ENCODE peak calls at places on chromosomes 2 and 18, in six cellular contexts. C, Y, Q, N, H and K are unnamed samples.

GRCh38 chr2:63590621-63591408 is 2.1 kb downstream of the MDH1 start:
- DNase-seq in N (no peak), Q (no peak), C (no peak), H (peak; percentile 24), Y (no peak), K (no peak)

GRCh38 chr2:64463784-64464183 is 9.8 kb downstream of the LGALSL start:
- DNase-seq in H (peak; percentile 28), Q (no peak), C (no peak), N (no peak), Y (no peak), K (peak; percentile 61)

GRCh38 chr18:73549236-73549635 is 598.4 kb downstream of the FBXO15 start:
- DNase-seq in N (no peak), Q (no peak), C (no peak), H (no peak), Y (no peak), K (peak; percentile 1)

GRCh38 chr2:85066874-85067351 is 66.3 kb upstream of the TCF7L1 start:
- DNase-seq in Q (peak; percentile 80), Y (peak; percentile 90), H (peak; percentile 86), N (peak; percentile 68), C (peak; percentile 95), K (peak; percentile 84)

GRCh38 chr2:240296104-240296406 is 139.4 kb upstream of the GPC1 start:
- DNase-seq in H (no peak), Y (no peak), N (no peak), C (no peak), Q (no peak), K (no peak)

GRCh38 chr18:9926977-9927376 is 13.2 kb downstream of the VAPA start:
- DNase-seq in Y (no peak), H (no peak), Q (no peak), C (no peak), N (no peak), K (no peak)

GRCh38 chr18:10424576-10425314 is 29.7 kb upstream of the APCDD1 start:
- DNase-seq in H (peak; percentile 33), N (no peak), Y (no peak), Q (no peak), C (no peak), K (no peak)

GRCh38 chr2:102460467-102460866 is 12.6 kb upstream of the SLC9A4 start:
- DNase-seq in Q (no peak), C (no peak), N (no peak), H (no peak), Y (no peak), K (no peak)

GRCh38 chr2:1974391-1974790 is 230.1 kb upstream of the PXDN start:
- DNase-seq in H (no peak), C (no peak), Y (no peak), N (no peak), Q (no peak), K (no peak)

GRCh38 chr18:8479826-8480225 is 129.4 kb upstream of the RAB12 start:
- DNase-seq in N (no peak), H (no peak), C (no peak), Y (no peak), Q (no peak), K (no peak)

GRCh38 chr2:42558827-42559226 is 9.6 kb upstream of the MTA3 start:
- DNase-seq in Q (no peak), C (no peak), Y (no peak), H (no peak), N (peak; percentile 79), K (no peak)

GRCh38 chr2:70918016-70918415 is 17.7 kb upstream of the ATP6V1B1 start:
- DNase-seq in Y (peak; percentile 17), C (peak; percentile 40), N (no peak), Q (no peak), H (no peak), K (no peak)

GRCh38 chr2:58521803-58522602 is 280.9 kb upstream of the FANCL start:
- DNase-seq in N (no peak), H (no peak), C (no peak), Y (no peak), Q (no peak), K (no peak)

GRCh38 chr2:14557921-14558320 is 74.6 kb upstream of the LRATD1 start:
- DNase-seq in N (no peak), Q (no peak), H (no peak), C (no peak), Y (no peak), K (no peak)

GRCh38 chr2:39593439-39594393 is 72.0 kb upstream of the TMEM178A start:
- DNase-seq in H (peak; percentile 77), Q (peak; percentile 40), N (peak; percentile 32), C (no peak), Y (peak; percentile 76), K (peak; percentile 88)

GRCh38 chr2:144886847-144887246 is 366.9 kb upstream of the ZEB2 start:
- DNase-seq in N (no peak), Q (no peak), H (no peak), C (no peak), Y (no peak), K (no peak)

GRCh38 chr2:228433706-228434105 is 252.2 kb upstream of the SPHKAP start:
- DNase-seq in H (no peak), N (no peak), C (no peak), Y (no peak), Q (no peak), K (no peak)

GRCh38 chr2:129092871-129093385 is 774.3 kb upstream of the HS6ST1 start:
- DNase-seq in N (no peak), Q (no peak), C (no peak), Y (no peak), H (no peak), K (no peak)

DNA sequence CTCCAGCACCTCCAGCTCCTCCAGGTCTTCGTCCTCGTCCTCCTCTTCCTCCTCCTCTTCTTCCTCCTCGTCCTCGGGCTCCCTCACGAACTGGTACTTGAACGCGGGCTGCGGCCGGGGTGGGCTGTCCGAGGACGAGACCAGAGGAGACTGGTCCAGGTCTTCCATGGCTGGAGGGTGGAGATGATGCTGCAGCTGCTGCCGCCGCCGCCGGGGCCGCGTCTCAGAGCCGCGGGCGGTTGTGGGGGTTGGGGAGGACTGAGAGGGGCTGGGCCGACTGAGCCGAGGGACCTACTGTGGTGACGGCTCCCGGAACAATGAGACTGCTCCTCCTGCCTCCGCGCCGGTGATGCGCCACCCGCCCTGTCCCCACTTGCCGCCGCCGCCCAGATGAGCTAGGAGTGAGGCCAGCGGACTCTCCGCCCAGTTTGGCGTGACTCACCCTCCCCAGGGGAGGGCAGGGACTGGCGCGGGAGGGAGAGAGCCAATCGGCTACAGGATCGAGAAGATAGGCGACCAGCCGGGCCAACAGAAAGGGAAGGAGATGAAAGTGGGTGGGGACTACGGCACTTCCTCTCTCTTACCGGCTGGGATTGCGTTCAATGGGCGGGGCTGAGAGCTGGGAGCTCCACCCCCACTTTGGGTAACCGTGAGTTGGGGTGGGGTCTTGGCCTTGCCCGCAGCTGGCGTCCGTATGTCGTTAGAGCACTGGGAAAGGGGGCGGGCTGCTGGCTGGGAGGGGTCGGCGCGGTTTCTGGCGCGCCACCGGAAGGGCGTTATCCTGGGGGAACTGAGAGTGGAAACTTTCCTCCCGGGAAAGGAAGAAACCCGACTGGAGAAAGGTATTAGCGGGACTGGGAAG is at the start of gene RTN4:
- DNase-seq in N (peak; percentile 100), Y (peak; percentile 100), C (peak; percentile 97), H (peak; percentile 100), Q (peak; percentile 99), K (peak; percentile 100)
- H3K18ac ChIP-seq in N (peak within 1 kb of the TSS; percentile 92), Y (peak within 1 kb of the TSS; percentile 92), C (peak within 1 kb of the TSS; percentile 95), H (peak within 1 kb of the TSS; percentile 100), Q (peak within 1 kb of the TSS; percentile 99), K (peak within 1 kb of the TSS; percentile 75)

GRCh38 chr2:188919824-188920223 is 54.3 kb upstream of the COL3A1 start:
- DNase-seq in C (no peak), N (no peak), H (no peak), Y (no peak), Q (no peak), K (no peak)
- H4K91ac ChIP-seq in C (no peak overlapping the region), N (no peak overlapping the region), H (no peak overlapping the region), Y (no peak overlapping the region), Q (no peak overlapping the region), K (no peak overlapping the region)

DNA sequence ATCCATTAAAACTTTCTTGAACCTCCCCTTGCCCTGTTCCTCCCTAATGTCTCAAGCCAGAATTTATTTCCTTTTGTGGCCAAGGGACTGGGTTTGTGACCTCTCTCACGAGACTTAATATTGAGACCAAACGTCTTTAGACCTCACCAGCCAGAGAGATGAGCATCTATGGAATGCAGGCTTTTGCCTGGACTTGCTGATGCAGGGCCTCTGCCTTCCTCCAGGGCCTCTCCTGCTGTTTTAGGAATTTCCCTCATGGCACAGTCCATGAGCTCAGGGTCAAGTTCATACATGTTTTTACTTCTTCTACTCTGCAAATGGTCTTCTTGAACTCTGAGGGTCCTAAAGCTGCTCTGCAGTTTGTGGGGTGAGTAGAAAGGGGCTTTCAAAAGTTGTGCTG is 22.3 kb downstream of the IL1B start:
- DNase-seq in C (no peak), Q (no peak), N (peak; percentile 72), H (peak; percentile 42), Y (peak; percentile 76), K (peak; percentile 57)
- H3K18ac ChIP-seq in C (peak overlapping the region; percentile 10), Q (no peak overlapping the region), N (no peak overlapping the region), H (peak overlapping the region; percentile 21), Y (no peak overlapping the region), K (peak overlapping the region; percentile 69)

GRCh38 chr2:21030983-21031968 is 12.6 kb downstream of the APOB start:
- DNase-seq in C (no peak), H (no peak), N (no peak), Y (no peak), Q (no peak), K (no peak)
- H4K91ac ChIP-seq in C (no peak overlapping the region), H (no peak overlapping the region), N (no peak overlapping the region), Y (no peak overlapping the region), Q (no peak overlapping the region), K (no peak overlapping the region)

GRCh38 chr2:233791151-233791882 is 13.2 kb downstream of the MROH2A start:
- DNase-seq in H (no peak), Q (no peak), C (peak; percentile 27), Y (peak; percentile 23), N (no peak), K (no peak)

GRCh38 chr2:233794128-233794658 is 16.1 kb downstream of the MROH2A start:
- DNase-seq in C (peak; percentile 10), Q (no peak), N (no peak), H (no peak), Y (peak; percentile 15), K (no peak)

GRCh38 chr2:233791883-233792329 is 13.8 kb downstream of the MROH2A start:
- DNase-seq in Y (no peak), C (peak; percentile 17), H (no peak), Q (no peak), N (no peak), K (no peak)

GRCh38 chr2:233793465-233794127 is 15.5 kb downstream of the MROH2A start:
- DNase-seq in H (no peak), C (peak; percentile 23), N (no peak), Q (no peak), Y (peak; percentile 21), K (no peak)

GRCh38 chr2:233792720-233793119 is 14.6 kb downstream of the MROH2A start:
- DNase-seq in Y (no peak), N (no peak), C (no peak), H (no peak), Q (no peak), K (no peak)
- H3K18ac ChIP-seq in Y (no peak overlapping the region), N (no peak overlapping the region), C (no peak overlapping the region), H (no peak overlapping the region), Q (no peak overlapping the region), K (no peak overlapping the region)

DNA sequence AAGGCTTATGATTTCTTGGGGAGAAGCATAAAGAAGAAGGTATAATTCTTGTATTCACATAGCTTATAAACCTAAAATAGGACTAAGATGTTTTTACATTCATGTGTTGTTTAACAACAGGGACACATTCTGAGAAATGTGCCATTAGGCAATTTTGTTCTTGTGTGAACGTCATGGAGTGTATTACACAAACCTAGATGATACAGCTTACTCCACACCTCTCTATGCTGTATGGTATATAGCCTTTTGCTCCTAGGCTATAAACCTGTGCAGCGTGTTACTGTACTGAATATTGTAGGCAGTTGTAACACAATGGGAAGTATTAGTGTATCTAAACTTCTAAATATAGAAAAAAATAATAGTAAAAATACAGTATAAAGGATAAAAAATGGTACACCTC is 92.1 kb downstream of the PHLPP1 start:
- DNase-seq in N (no peak), C (no peak), Q (no peak), Y (no peak), H (no peak), K (no peak)
- H4K91ac ChIP-seq in N (no peak overlapping the region), C (no peak overlapping the region), Q (no peak overlapping the region), Y (no peak overlapping the region), H (no peak overlapping the region), K (no peak overlapping the region)